ENCODE peak calls at places on chromosome 1, in seven cellular contexts. E is neural progenitor cell, T is heart right ventricle, F is kidney epithelial cell, K is fibroblast of pulmonary artery, U is body of pancreas, O is left lung. L is an unnamed sample.
A peak's percentile ranks its signal among the peaks of the same experiment; 100 is the strongest.

GRCh38 chr1:93434987-93435386 is 12.9 kb upstream of the FNBP1L start:
- DNase-seq in E (no peak), T (no peak), F (no peak), K (no peak), U (no peak), O (no peak), L (no peak)

GRCh38 chr1:71343686-71344416 is 263.0 kb upstream of the ZRANB2 start:
- DNase-seq in E (no peak), T (no peak), F (no peak), K (no peak), U (no peak), O (no peak), L (no peak)

GRCh38 chr1:2972011-2972878 is 49.0 kb upstream of the ACTRT2 start:
- DNase-seq in E (no peak), T (no peak), F (no peak), K (no peak), U (no peak), O (peak; percentile 73), L (no peak)

GRCh38 chr1:21814981-21815583 is 3.0 kb downstream of the LDLRAD2 start:
- DNase-seq in E (no peak), T (no peak), F (no peak), K (no peak), U (no peak), O (no peak), L (no peak)

GRCh38 chr1:227766653-227767277 is 31.5 kb downstream of the SNAP47 start:
- DNase-seq in E (no peak), T (no peak), F (no peak), K (no peak), U (no peak), O (no peak), L (no peak)

GRCh38 chr1:226104671-226105121 is 42.2 kb downstream of the H3-3A start:
- DNase-seq in E (no peak), T (no peak), F (no peak), K (no peak), U (no peak), O (peak; percentile 59), L (no peak)

GRCh38 chr1:221760895-221761294 is 19.0 kb upstream of the DUSP10 start:
- DNase-seq in E (no peak), T (no peak), F (no peak), K (no peak), U (no peak), O (no peak), L (no peak)

GRCh38 chr1:110188116-110188618 is 21.9 kb upstream of the KCNC4 start:
- DNase-seq in E (no peak), T (no peak), F (no peak), K (peak; percentile 40), U (no peak), O (no peak), L (no peak)

GRCh38 chr1:202616355-202616910 is 93.8 kb downstream of the SYT2 start:
- DNase-seq in E (no peak), T (no peak), F (no peak), K (no peak), U (no peak), O (no peak), L (no peak)

GRCh38 chr1:51618715-51619114 is 1.8 kb downstream of the OSBPL9 start:
- DNase-seq in E (no peak), T (no peak), F (no peak), K (no peak), U (no peak), O (no peak), L (no peak)

GRCh38 chr1:51616490-51616889 is 402 bp upstream of the OSBPL9 start:
- DNase-seq in E (no peak), T (no peak), F (no peak), K (no peak), U (no peak), O (no peak), L (no peak)

GRCh38 chr1:51615780-51616291 is 1.1 kb upstream of the OSBPL9 start:
- DNase-seq in E (no peak), T (no peak), F (no peak), K (no peak), U (no peak), O (no peak), L (no peak)

GRCh38 chr1:51620470-51620869 is 3.6 kb downstream of the OSBPL9 start:
- DNase-seq in E (no peak), T (no peak), F (no peak), K (no peak), U (no peak), O (no peak), L (no peak)

GRCh38 chr1:51616903-51617708 is at the start of gene OSBPL9:
- DNase-seq in E (peak; percentile 97), T (peak; percentile 87), F (no peak), K (peak; percentile 92), U (peak; percentile 93), O (peak; percentile 93), L (peak; percentile 95)
- TF ChIP-seq CTCF in E (no peak), T (no peak), F (no peak), K (no peak), U (no peak), O (no peak), L (no peak)

DNA sequence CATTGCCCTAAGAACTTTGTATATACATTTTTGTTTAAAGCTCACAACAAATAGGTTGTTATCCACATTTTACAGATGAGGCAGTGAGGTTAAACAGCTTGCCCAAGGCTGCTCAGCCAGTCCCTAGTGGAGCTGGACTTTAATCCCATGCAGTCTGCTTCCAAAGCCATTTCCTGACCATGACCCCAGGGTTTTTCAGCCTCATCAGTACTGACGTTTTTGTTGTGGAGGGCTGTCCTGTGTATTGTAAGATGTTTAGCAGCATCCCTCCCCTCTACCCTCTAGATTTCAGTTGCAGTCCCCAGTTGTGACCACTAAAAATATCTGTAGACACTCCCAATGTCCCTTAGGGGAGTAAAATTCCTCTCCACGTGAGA is 30.3 kb upstream of the C1orf105 start:
- DNase-seq in E (no peak), T (no peak), F (no peak), K (no peak), U (no peak), O (no peak), L (no peak)
- H3K4me3 ChIP-seq in E (no peak overlapping the region), T (no peak overlapping the region), F (no peak overlapping the region), K (no peak overlapping the region), U (no peak overlapping the region), O (no peak overlapping the region), L (no peak overlapping the region)

GRCh38 chr1:212035835-212036605 is 472 bp downstream of the DTL start:
- DNase-seq in E (no peak), T (no peak), F (no peak), K (no peak), U (no peak), O (no peak), L (no peak)

GRCh38 chr1:212034516-212035122 is 738 bp downstream of the INTS7 start:
- DNase-seq in E (no peak), T (no peak), F (no peak), K (no peak), U (no peak), O (no peak), L (no peak)

GRCh38 chr1:212030936-212031528 is 4.3 kb downstream of the INTS7 start:
- DNase-seq in E (no peak), T (no peak), F (peak; percentile 51), K (peak; percentile 79), U (no peak), O (no peak), L (peak; percentile 89)

GRCh38 chr1:212037900-212038299 is 2.4 kb downstream of the DTL start:
- DNase-seq in E (no peak), T (no peak), F (no peak), K (peak; percentile 37), U (no peak), O (no peak), L (no peak)

DNA sequence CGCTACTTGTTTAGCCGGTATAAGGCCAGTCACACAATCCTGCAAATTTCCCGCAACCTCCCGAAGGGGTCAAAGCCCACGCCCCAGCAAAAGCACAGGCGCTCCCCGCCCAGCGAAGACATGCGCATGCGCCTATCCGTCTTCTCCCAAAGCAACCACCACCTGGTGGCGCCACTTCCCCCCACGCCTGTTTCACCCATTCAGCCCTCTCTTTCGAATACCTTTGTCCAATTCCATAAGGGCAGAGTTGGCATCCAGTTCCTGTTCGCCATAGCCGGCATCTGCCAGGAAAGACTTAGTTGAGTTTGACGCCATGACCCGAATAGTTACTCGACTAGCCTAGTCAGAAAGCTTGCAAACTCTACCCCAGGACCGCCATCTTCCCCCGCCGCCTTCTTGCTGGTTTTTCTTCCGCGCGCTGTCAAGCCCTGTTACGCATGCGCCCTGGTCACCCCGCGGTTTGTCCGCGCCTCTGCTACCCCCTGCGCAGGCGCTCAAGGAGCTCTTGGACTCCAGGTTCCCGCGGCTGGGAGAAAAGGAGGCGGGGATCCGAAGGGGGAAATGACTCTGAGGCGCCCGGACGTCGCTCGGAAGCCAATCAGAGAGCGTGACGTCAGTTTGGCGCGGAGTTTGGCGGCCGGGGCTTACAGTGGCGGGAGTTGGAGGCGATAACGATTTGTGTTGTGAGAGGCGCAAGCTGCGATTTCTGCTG is at the start of the genes DTL and INTS7:
- DNase-seq in E (peak; percentile 100), T (peak; percentile 98), F (peak; percentile 95), K (peak; percentile 99), U (peak; percentile 99), O (peak; percentile 98), L (peak; percentile 100)
- TF ChIP-seq CTCF in E (peak; percentile 91), T (peak; percentile 96), F (peak; percentile 96), K (peak; percentile 87), U (peak; percentile 96), O (peak; percentile 83), L (peak; percentile 87)

GRCh38 chr1:152111515-152111968 is 3.7 kb downstream of the TCHH start:
- DNase-seq in E (peak; percentile 48), T (no peak), F (no peak), K (peak; percentile 38), U (peak; percentile 3), O (peak; percentile 62), L (peak; percentile 47)

GRCh38 chr1:152110365-152110859 is 4.8 kb downstream of the TCHH start:
- DNase-seq in E (peak; percentile 28), T (peak; percentile 31), F (no peak), K (peak; percentile 53), U (peak; percentile 7), O (peak; percentile 87), L (peak; percentile 49)

GRCh38 chr1:152110860-152111514 is 4.3 kb downstream of the TCHH start:
- DNase-seq in E (peak; percentile 34), T (peak; percentile 18), F (no peak), K (peak; percentile 48), U (peak; percentile 7), O (peak; percentile 84), L (peak; percentile 55)

GRCh38 chr1:152112885-152113432 is 2.3 kb downstream of the TCHH start:
- DNase-seq in E (no peak), T (no peak), F (no peak), K (no peak), U (no peak), O (no peak), L (no peak)

GRCh38 chr1:152112101-152112884 is 3.0 kb downstream of the TCHH start:
- DNase-seq in E (peak; percentile 5), T (peak; percentile 12), F (no peak), K (peak; percentile 18), U (no peak), O (peak; percentile 65), L (peak; percentile 8)
- H3K4me3 ChIP-seq in E (peak overlapping the region; percentile 19), T (peak overlapping the region; percentile 51), F (peak overlapping the region; percentile 25), K (peak overlapping the region; percentile 21), U (no peak overlapping the region), O (peak overlapping the region; percentile 31), L (peak overlapping the region; percentile 17)

GRCh38 chr1:14827870-14828269 is 229.4 kb downstream of the KAZN start:
- DNase-seq in E (no peak), T (no peak), F (no peak), K (no peak), U (no peak), O (no peak), L (no peak)
- TF ChIP-seq CTCF in E (no peak), T (no peak), F (no peak), K (no peak), U (no peak), O (no peak), L (no peak)